ENCODE peak calls at places on chromosomes 7 and 10, in ten cellular contexts. One of them, this sample, is unnamed.

GRCh38 chr7:22858640-22859561 is 36.3 kb upstream of the TOMM7 start:
- DNase-seq in astrocyte: peak
- DNase-seq in neural progenitor cell: no peak
- DNase-seq in HepG2: no peak
- DNase-seq in mesendoderm: peak
- DNase-seq in GM23248: peak
- DNase-seq in SK-N-SH: no peak
- DNase-seq in colonic mucosa: no peak
- DNase-seq in kidney: no peak
- DNase-seq in IMR-90: peak
- DNase-seq in this sample: no peak

GRCh38 chr10:62136931-62137330 is 131.7 kb downstream of the RTKN2 start:
- DNase-seq in astrocyte: peak
- DNase-seq in neural progenitor cell: no peak
- DNase-seq in HepG2: no peak
- DNase-seq in mesendoderm: no peak
- DNase-seq in GM23248: no peak
- DNase-seq in SK-N-SH: no peak
- DNase-seq in colonic mucosa: no peak
- DNase-seq in kidney: no peak
- DNase-seq in IMR-90: peak
- DNase-seq in this sample: no peak

GRCh38 chr10:128254486-128254885 is 128.3 kb upstream of the MKI67 start:
- DNase-seq in astrocyte: no peak
- DNase-seq in neural progenitor cell: no peak
- DNase-seq in HepG2: no peak
- DNase-seq in mesendoderm: no peak
- DNase-seq in GM23248: no peak
- DNase-seq in SK-N-SH: no peak
- DNase-seq in colonic mucosa: no peak
- DNase-seq in kidney: no peak
- DNase-seq in IMR-90: no peak
- DNase-seq in this sample: no peak

GRCh38 chr10:131856441-131857094 is 44.2 kb upstream of the PPP2R2D start:
- DNase-seq in astrocyte: no peak
- DNase-seq in neural progenitor cell: no peak
- DNase-seq in HepG2: no peak
- DNase-seq in mesendoderm: no peak
- DNase-seq in GM23248: no peak
- DNase-seq in SK-N-SH: peak
- DNase-seq in colonic mucosa: no peak
- DNase-seq in kidney: peak
- DNase-seq in IMR-90: no peak
- DNase-seq in this sample: peak

GRCh38 chr7:83065714-83066113 is 97.0 kb downstream of the PCLO start:
- DNase-seq in astrocyte: peak
- DNase-seq in neural progenitor cell: no peak
- DNase-seq in HepG2: no peak
- DNase-seq in mesendoderm: no peak
- DNase-seq in GM23248: no peak
- DNase-seq in SK-N-SH: no peak
- DNase-seq in colonic mucosa: no peak
- DNase-seq in kidney: no peak
- DNase-seq in IMR-90: no peak
- DNase-seq in this sample: no peak

GRCh38 chr7:17845197-17845547 is 95.1 kb downstream of the SNX13 start:
- DNase-seq in astrocyte: no peak
- DNase-seq in neural progenitor cell: no peak
- DNase-seq in HepG2: no peak
- DNase-seq in mesendoderm: no peak
- DNase-seq in GM23248: no peak
- DNase-seq in SK-N-SH: no peak
- DNase-seq in colonic mucosa: no peak
- DNase-seq in kidney: no peak
- DNase-seq in IMR-90: no peak
- DNase-seq in this sample: no peak

GRCh38 chr7:88344956-88345832 is 38.5 kb upstream of the STEAP4 start:
- DNase-seq in astrocyte: no peak
- DNase-seq in neural progenitor cell: peak
- DNase-seq in HepG2: peak
- DNase-seq in mesendoderm: peak
- DNase-seq in GM23248: peak
- DNase-seq in SK-N-SH: peak
- DNase-seq in colonic mucosa: peak
- DNase-seq in kidney: no peak
- DNase-seq in IMR-90: no peak
- DNase-seq in this sample: peak

GRCh38 chr10:43679509-43679908 is 30.8 kb upstream of the ZNF32 start:
- DNase-seq in astrocyte: peak
- DNase-seq in neural progenitor cell: no peak
- DNase-seq in HepG2: no peak
- DNase-seq in mesendoderm: no peak
- DNase-seq in GM23248: peak
- DNase-seq in SK-N-SH: no peak
- DNase-seq in colonic mucosa: peak
- DNase-seq in kidney: no peak
- DNase-seq in IMR-90: no peak
- DNase-seq in this sample: no peak

GRCh38 chr7:74475243-74475986 is 21.7 kb downstream of the GTF2IRD1 start:
- DNase-seq in astrocyte: no peak
- DNase-seq in neural progenitor cell: no peak
- DNase-seq in HepG2: no peak
- DNase-seq in mesendoderm: no peak
- DNase-seq in GM23248: no peak
- DNase-seq in SK-N-SH: peak
- DNase-seq in colonic mucosa: peak
- DNase-seq in kidney: no peak
- DNase-seq in IMR-90: no peak
- DNase-seq in this sample: no peak

GRCh38 chr7:74473116-74473515 is 19.4 kb downstream of the GTF2IRD1 start:
- DNase-seq in astrocyte: no peak
- DNase-seq in neural progenitor cell: no peak
- DNase-seq in HepG2: no peak
- DNase-seq in mesendoderm: no peak
- DNase-seq in GM23248: no peak
- DNase-seq in SK-N-SH: no peak
- DNase-seq in colonic mucosa: no peak
- DNase-seq in kidney: no peak
- DNase-seq in IMR-90: no peak
- DNase-seq in this sample: peak

GRCh38 chr7:74476546-74477095 is 22.9 kb downstream of the GTF2IRD1 start:
- DNase-seq in astrocyte: no peak
- DNase-seq in neural progenitor cell: no peak
- DNase-seq in HepG2: no peak
- DNase-seq in mesendoderm: no peak
- DNase-seq in GM23248: no peak
- DNase-seq in SK-N-SH: peak
- DNase-seq in colonic mucosa: peak
- DNase-seq in kidney: no peak
- DNase-seq in IMR-90: no peak
- DNase-seq in this sample: no peak

GRCh38 chr7:74475987-74476350 is 22.3 kb downstream of the GTF2IRD1 start:
- DNase-seq in astrocyte: no peak
- DNase-seq in neural progenitor cell: no peak
- DNase-seq in HepG2: no peak
- DNase-seq in mesendoderm: no peak
- DNase-seq in GM23248: peak
- DNase-seq in SK-N-SH: no peak
- DNase-seq in colonic mucosa: no peak
- DNase-seq in kidney: no peak
- DNase-seq in IMR-90: no peak
- DNase-seq in this sample: peak

DNA sequence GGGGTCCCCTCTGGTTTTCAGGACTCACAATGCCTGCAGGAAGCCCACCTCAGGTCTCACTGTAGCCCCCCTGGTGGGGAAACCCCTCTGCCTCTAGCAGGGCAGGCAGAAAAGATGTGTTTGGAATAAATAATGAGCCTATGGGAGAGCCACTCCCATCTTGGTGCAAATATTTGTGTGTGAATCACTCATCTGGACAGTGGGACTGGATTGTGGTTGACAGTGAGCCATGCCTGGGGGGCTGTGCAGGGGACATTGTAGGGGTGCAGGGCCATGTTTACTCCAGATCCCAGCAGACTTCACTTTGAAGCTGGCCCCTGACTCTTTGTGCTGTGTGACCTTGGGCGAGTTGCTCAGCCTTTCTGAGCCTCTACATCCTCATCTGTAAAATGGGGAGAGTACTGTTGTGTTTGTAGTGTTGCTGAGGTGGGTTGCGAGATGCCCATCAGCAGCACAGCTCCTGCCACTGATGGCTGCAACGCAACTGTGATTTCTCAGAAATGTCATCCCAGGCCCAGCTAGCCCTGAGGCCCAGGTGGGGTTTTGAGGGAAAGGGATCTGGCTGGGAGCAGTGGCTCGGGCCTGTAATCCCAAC is 20.7 kb downstream of the GTF2IRD1 start:
- DNase-seq in astrocyte: peak
- DNase-seq in neural progenitor cell: no peak
- DNase-seq in HepG2: no peak
- DNase-seq in mesendoderm: no peak
- DNase-seq in GM23248: peak
- DNase-seq in SK-N-SH: no peak
- DNase-seq in colonic mucosa: no peak
- DNase-seq in kidney: no peak
- DNase-seq in IMR-90: peak
- DNase-seq in this sample: peak
- H3K27ac ChIP-seq in astrocyte: no peak
- H3K27ac ChIP-seq in neural progenitor cell: no peak
- H3K27ac ChIP-seq in HepG2: no peak
- H3K27ac ChIP-seq in mesendoderm: no peak
- H3K27ac ChIP-seq in GM23248: no peak
- H3K27ac ChIP-seq in SK-N-SH: no peak
- H3K27ac ChIP-seq in colonic mucosa: no peak
- H3K27ac ChIP-seq in kidney: no peak
- H3K27ac ChIP-seq in IMR-90: no peak
- H3K27ac ChIP-seq in this sample: no peak

DNA sequence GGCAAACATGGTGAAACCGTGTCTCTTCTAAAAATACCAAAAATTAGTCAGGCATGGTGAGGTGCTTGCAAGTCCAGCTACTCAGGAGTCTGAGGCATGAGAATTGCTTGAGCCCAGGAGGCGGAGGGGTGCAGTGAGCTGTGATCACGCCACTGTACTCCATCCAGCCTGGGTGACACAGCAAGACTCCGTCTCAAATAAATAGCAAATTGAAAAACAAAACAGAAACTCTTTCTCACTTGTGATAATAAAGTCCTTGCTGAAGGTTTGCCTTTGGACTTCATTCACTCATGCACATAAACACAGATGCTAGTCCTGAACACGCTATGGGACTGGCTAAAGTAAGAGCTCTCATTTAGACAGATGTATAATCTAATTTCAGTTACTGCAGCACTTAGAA is 37.6 kb downstream of the ANK3 start:
- DNase-seq in astrocyte: no peak
- DNase-seq in neural progenitor cell: no peak
- DNase-seq in HepG2: no peak
- DNase-seq in mesendoderm: no peak
- DNase-seq in GM23248: no peak
- DNase-seq in SK-N-SH: no peak
- DNase-seq in colonic mucosa: no peak
- DNase-seq in kidney: no peak
- DNase-seq in IMR-90: no peak
- DNase-seq in this sample: no peak
- H3K9ac ChIP-seq in astrocyte: no peak
- H3K9ac ChIP-seq in neural progenitor cell: no peak
- H3K9ac ChIP-seq in HepG2: no peak
- H3K9ac ChIP-seq in mesendoderm: no peak
- H3K9ac ChIP-seq in GM23248: no peak
- H3K9ac ChIP-seq in SK-N-SH: no peak
- H3K9ac ChIP-seq in colonic mucosa: no peak
- H3K9ac ChIP-seq in kidney: no peak
- H3K9ac ChIP-seq in IMR-90: no peak
- H3K9ac ChIP-seq in this sample: no peak

GRCh38 chr10:30743586-30743985 is 114.0 kb upstream of the LYZL2 start:
- DNase-seq in astrocyte: no peak
- DNase-seq in neural progenitor cell: no peak
- DNase-seq in HepG2: no peak
- DNase-seq in mesendoderm: no peak
- DNase-seq in GM23248: no peak
- DNase-seq in SK-N-SH: no peak
- DNase-seq in colonic mucosa: no peak
- DNase-seq in kidney: no peak
- DNase-seq in IMR-90: no peak
- DNase-seq in this sample: no peak
- H3K27ac ChIP-seq in astrocyte: no peak
- H3K27ac ChIP-seq in neural progenitor cell: no peak
- H3K27ac ChIP-seq in HepG2: no peak
- H3K27ac ChIP-seq in mesendoderm: no peak
- H3K27ac ChIP-seq in GM23248: no peak
- H3K27ac ChIP-seq in SK-N-SH: no peak
- H3K27ac ChIP-seq in colonic mucosa: no peak
- H3K27ac ChIP-seq in kidney: no peak
- H3K27ac ChIP-seq in IMR-90: peak
- H3K27ac ChIP-seq in this sample: no peak

DNA sequence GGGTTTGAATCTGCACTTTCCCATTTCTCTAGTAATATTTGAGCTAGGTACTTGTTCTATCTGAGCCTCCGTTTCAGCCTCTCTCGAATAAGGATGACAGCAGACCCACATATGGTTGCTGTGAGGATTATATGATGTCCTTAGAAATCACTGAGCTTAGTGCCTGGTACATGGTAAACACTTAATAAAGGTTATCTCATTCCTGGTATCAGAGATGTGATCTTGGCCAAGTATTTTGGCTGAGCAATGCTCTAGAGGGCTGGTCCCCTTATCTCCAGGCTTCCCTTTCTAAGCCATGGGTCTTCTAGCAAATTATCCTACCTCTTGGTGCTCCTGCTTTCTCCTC is 407 bp upstream of the MKRN1 start:
- DNase-seq in astrocyte: no peak
- DNase-seq in neural progenitor cell: no peak
- DNase-seq in HepG2: no peak
- DNase-seq in mesendoderm: no peak
- DNase-seq in GM23248: no peak
- DNase-seq in SK-N-SH: no peak
- DNase-seq in colonic mucosa: no peak
- DNase-seq in kidney: no peak
- DNase-seq in IMR-90: no peak
- DNase-seq in this sample: no peak
- H3K9ac ChIP-seq in astrocyte: peak
- H3K9ac ChIP-seq in neural progenitor cell: no peak
- H3K9ac ChIP-seq in HepG2: peak
- H3K9ac ChIP-seq in mesendoderm: peak
- H3K9ac ChIP-seq in GM23248: peak
- H3K9ac ChIP-seq in SK-N-SH: peak
- H3K9ac ChIP-seq in colonic mucosa: peak
- H3K9ac ChIP-seq in kidney: peak
- H3K9ac ChIP-seq in IMR-90: no peak
- H3K9ac ChIP-seq in this sample: no peak

GRCh38 chr10:68562666-68563522 is 2.8 kb downstream of the TET1 start:
- DNase-seq in astrocyte: peak
- DNase-seq in neural progenitor cell: peak
- DNase-seq in HepG2: no peak
- DNase-seq in mesendoderm: peak
- DNase-seq in GM23248: peak
- DNase-seq in SK-N-SH: peak
- DNase-seq in colonic mucosa: no peak
- DNase-seq in kidney: no peak
- DNase-seq in IMR-90: peak
- DNase-seq in this sample: peak
- H3K27ac ChIP-seq in astrocyte: no peak
- H3K27ac ChIP-seq in neural progenitor cell: peak
- H3K27ac ChIP-seq in HepG2: peak
- H3K27ac ChIP-seq in mesendoderm: peak
- H3K27ac ChIP-seq in GM23248: peak
- H3K27ac ChIP-seq in SK-N-SH: peak
- H3K27ac ChIP-seq in colonic mucosa: no peak
- H3K27ac ChIP-seq in kidney: no peak
- H3K27ac ChIP-seq in IMR-90: peak
- H3K27ac ChIP-seq in this sample: peak

This sample was measured in endodermal cell.